ENCODE peak calls at places on chromosomes 2 and 18, in four cellular contexts. U, H, E and R are unnamed samples.

GRCh38 chr2:191333911-191334357 is 88.7 kb downstream of the MYO1B start:
- DNase-seq in U (no peak), H (peak; percentile 96), E (no peak), R (no peak)

GRCh38 chr18:36247036-36247435 is 50.5 kb upstream of the FHOD3 start:
- DNase-seq in U (no peak), H (peak; percentile 5), E (no peak), R (no peak)

GRCh38 chr2:101267671-101268656 is 15.3 kb downstream of the CNOT11 start:
- DNase-seq in U (no peak), H (no peak), E (no peak), R (peak; percentile 31)

GRCh38 chr18:33804258-33804657 is 226.2 kb downstream of the ASXL3 start:
- DNase-seq in U (no peak), H (no peak), E (no peak), R (peak; percentile 57)

GRCh38 chr2:106337963-106338515 is 130.2 kb downstream of the RGPD3 start:
- DNase-seq in U (no peak), H (no peak), E (no peak), R (no peak)

GRCh38 chr18:72155327-72155726 is 388.8 kb downstream of the CBLN2 start:
- DNase-seq in U (no peak), H (no peak), E (no peak), R (no peak)

GRCh38 chr2:106094101-106094860 is 99.8 kb downstream of the UXS1 start:
- DNase-seq in U (peak; percentile 72), H (no peak), E (no peak), R (no peak)

GRCh38 chr2:29657674-29658073 is 263.7 kb downstream of the ALK start:
- DNase-seq in U (no peak), H (no peak), E (no peak), R (no peak)

GRCh38 chr2:145007673-145008263 is 487.8 kb upstream of the ZEB2 start:
- DNase-seq in U (no peak), H (peak; percentile 73), E (no peak), R (no peak)

GRCh38 chr18:37567994-37568359 is 2.4 kb upstream of the CELF4 start:
- DNase-seq in U (no peak), H (no peak), E (no peak), R (no peak)

GRCh38 chr2:119323459-119323858 is 43.2 kb downstream of the C2orf76 start:
- DNase-seq in U (no peak), H (no peak), E (no peak), R (no peak)

GRCh38 chr2:49210191-49210590 is 55.9 kb upstream of the FSHR start:
- DNase-seq in U (no peak), H (no peak), E (no peak), R (no peak)

GRCh38 chr2:233098615-233099014 is 38.5 kb downstream of the INPP5D start:
- DNase-seq in U (peak; percentile 37), H (no peak), E (peak; percentile 18), R (peak; percentile 35)

GRCh38 chr18:8063733-8064132 is 496.6 kb downstream of the PTPRM start:
- DNase-seq in U (no peak), H (no peak), E (no peak), R (no peak)

GRCh38 chr2:48944961-48945360 is 189.4 kb upstream of the LHCGR start:
- DNase-seq in U (no peak), H (no peak), E (no peak), R (no peak)

GRCh38 chr2:99710720-99711612 is 221.1 kb upstream of the REV1 start:
- DNase-seq in U (no peak), H (no peak), E (no peak), R (no peak)

GRCh38 chr2:16623046-16623445 is 42.6 kb downstream of the CYRIA start:
- DNase-seq in U (no peak), H (no peak), E (no peak), R (no peak)

GRCh38 chr18:74784791-74785190 is 187.1 kb downstream of the ZNF407 start:
- DNase-seq in U (no peak), H (no peak), E (no peak), R (no peak)

GRCh38 chr2:85278361-85278760 is 49.4 kb downstream of the TGOLN2 start:
- DNase-seq in U (no peak), H (peak; percentile 33), E (no peak), R (no peak)

GRCh38 chr2:170975943-170976270 is 46.9 kb downstream of the GORASP2 start:
- DNase-seq in U (no peak), H (no peak), E (no peak), R (no peak)

GRCh38 chr18:7021994-7022840 is 95.4 kb downstream of the LAMA1 start:
- DNase-seq in U (no peak), H (peak; percentile 22), E (no peak), R (peak; percentile 71)

GRCh38 chr2:174699993-174700766 is 64.1 kb downstream of the CHRNA1 start:
- DNase-seq in U (no peak), H (peak; percentile 30), E (peak; percentile 28), R (peak; percentile 28)

GRCh38 chr18:49008716-49009115 is 58.0 kb upstream of the SMAD7 start:
- DNase-seq in U (no peak), H (no peak), E (no peak), R (no peak)

GRCh38 chr18:63203497-63203896 is 116.1 kb downstream of the BCL2 start:
- DNase-seq in U (no peak), H (no peak), E (no peak), R (no peak)

GRCh38 chr2:75560768-75561565 is at the start of gene EVA1A:
- DNase-seq in U (no peak), H (peak; percentile 82), E (peak; percentile 34), R (peak; percentile 4)

GRCh38 chr2:182716665-182716990 is 571 bp downstream of the DNAJC10 start:
- DNase-seq in U (peak; percentile 33), H (no peak), E (no peak), R (peak; percentile 48)

GRCh38 chr2:174574657-174575056 is 22.9 kb downstream of the WIPF1 start:
- DNase-seq in U (no peak), H (no peak), E (no peak), R (no peak)

GRCh38 chr2:171008550-171009205 is 79.6 kb downstream of the GORASP2 start:
- DNase-seq in U (no peak), H (no peak), E (no peak), R (no peak)

GRCh38 chr2:172282944-172283343 is 144.4 kb upstream of the ITGA6 start:
- DNase-seq in U (no peak), H (peak; percentile 95), E (no peak), R (no peak)

GRCh38 chr2:55176094-55176415 is 56.0 kb downstream of the CLHC1 start:
- DNase-seq in U (no peak), H (no peak), E (no peak), R (no peak)

GRCh38 chr2:150495993-150496627 is 8.6 kb upstream of the RND3 start:
- DNase-seq in U (no peak), H (peak; percentile 88), E (no peak), R (no peak)

GRCh38 chr2:234502285-234502918 is 5.5 kb upstream of the ARL4C start:
- DNase-seq in U (no peak), H (peak; percentile 72), E (no peak), R (peak; percentile 24)

GRCh38 chr2:69992310-69993047 is 31.0 kb upstream of the ASPRV1 start:
- DNase-seq in U (no peak), H (no peak), E (no peak), R (no peak)

GRCh38 chr2:55223958-55224760 is 7.9 kb downstream of the CLHC1 start:
- DNase-seq in U (no peak), H (no peak), E (no peak), R (no peak)

GRCh38 chr2:156704612-156705011 is 268.4 kb downstream of the GPD2 start:
- DNase-seq in U (no peak), H (no peak), E (no peak), R (no peak)

GRCh38 chr2:118613742-118614141 is 233.7 kb downstream of the EN1 start:
- DNase-seq in U (no peak), H (no peak), E (no peak), R (no peak)

DNA sequence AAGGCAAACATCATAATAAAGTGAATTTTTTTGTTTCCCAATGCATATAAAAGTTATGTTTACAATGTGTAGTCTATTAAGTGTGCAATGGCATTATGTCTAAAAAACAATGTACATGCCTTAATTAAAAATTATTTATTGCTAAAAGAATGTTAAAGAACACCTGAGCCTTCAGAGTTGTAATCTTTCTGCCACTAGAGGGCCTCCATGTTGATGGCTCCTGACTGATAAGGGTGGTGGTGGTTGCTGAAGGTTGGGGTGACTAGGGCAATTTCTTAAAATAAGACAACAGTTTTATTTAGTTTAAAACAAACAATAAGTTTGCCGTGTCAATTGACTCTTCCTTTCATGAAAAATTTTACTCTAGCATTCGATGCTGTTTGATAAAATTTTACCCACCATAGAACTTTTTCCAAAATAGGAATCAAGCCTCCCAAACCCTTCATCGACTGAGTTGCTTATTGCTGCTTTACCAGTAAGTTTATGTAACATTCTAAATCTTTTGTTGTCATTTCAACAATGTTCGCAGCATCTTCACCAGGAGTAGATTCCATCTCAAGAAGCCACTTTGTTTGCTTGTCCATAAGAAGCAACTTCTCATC is 32.3 kb downstream of the MAP3K2 start:
- DNase-seq in U (no peak), H (no peak), E (no peak), R (peak; percentile 35)
- TF ChIP-seq CTCF in U (peak; percentile 79), H (peak; percentile 50), E (peak; percentile 66), R (peak; percentile 48)

GRCh38 chr2:240873805-240874714 is 5.4 kb downstream of the AGXT start:
- DNase-seq in U (peak; percentile 25), H (peak; percentile 8), E (no peak), R (peak; percentile 29)
- TF ChIP-seq CTCF in U (no peak), H (no peak), E (no peak), R (no peak)

GRCh38 chr2:8681786-8682692 is at the start of gene ID2:
- DNase-seq in U (peak; percentile 98), H (peak; percentile 98), E (peak; percentile 97), R (peak; percentile 99)
- TF ChIP-seq CTCF in U (no peak), H (peak; percentile 12), E (peak; percentile 18), R (no peak)

GRCh38 chr2:157876771-157877108 is 610 bp upstream of the ACVR1 start:
- DNase-seq in U (no peak), H (no peak), E (no peak), R (no peak)

GRCh38 chr2:157874997-157875719 is 972 bp downstream of the ACVR1 start:
- DNase-seq in U (no peak), H (peak; percentile 78), E (no peak), R (peak; percentile 47)

GRCh38 chr2:157875720-157876065 is 437 bp downstream of the ACVR1 start:
- DNase-seq in U (peak; percentile 65), H (peak; percentile 30), E (peak; percentile 36), R (peak; percentile 71)

GRCh38 chr2:157877761-157878400 is 1.8 kb upstream of the ACVR1 start:
- DNase-seq in U (no peak), H (no peak), E (no peak), R (no peak)

GRCh38 chr2:157876066-157876770 is at the start of gene ACVR1:
- DNase-seq in U (peak; percentile 77), H (peak; percentile 98), E (peak; percentile 76), R (peak; percentile 93)
- TF ChIP-seq CTCF in U (no peak), H (no peak), E (peak; percentile 43), R (no peak)

DNA sequence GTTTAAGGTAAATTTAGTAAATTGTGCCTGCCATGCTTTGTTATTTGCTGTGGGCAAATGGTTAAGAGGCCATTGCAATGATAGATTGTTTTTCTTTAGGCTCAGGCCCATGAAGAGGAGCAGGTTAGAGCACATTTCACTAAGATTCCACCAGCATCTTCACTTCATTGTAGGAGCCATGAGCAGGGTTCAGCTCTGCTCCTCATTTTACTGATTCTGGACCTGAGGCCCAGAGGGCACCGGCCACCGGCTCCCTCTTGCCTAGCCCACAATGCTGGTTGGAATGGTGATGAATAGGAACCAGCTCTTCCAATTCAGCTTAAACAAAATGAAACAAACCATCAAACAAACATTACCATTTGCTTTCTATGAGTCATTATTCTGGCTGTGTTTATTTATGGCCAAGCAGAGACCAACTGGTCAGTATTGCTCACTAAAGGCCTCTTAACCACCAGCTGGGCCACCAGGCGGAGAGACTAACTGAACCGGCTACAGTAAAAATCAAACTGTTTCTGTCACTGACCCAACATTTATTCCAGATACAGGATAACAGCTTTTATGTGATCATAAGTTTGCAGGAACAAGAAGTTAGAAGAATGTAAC is 176.7 kb downstream of the MTX2 start:
- DNase-seq in U (no peak), H (peak; percentile 57), E (no peak), R (no peak)
- TF ChIP-seq CTCF in U (no peak), H (no peak), E (no peak), R (no peak)